ENCODE peak calls at places on chromosome 4, in four cellular contexts. W is astrocyte of the spinal cord, J is pancreas, P is coronary artery. X is an unnamed sample.

GRCh38 chr4:187606581-187606980 is 389.0 kb upstream of the ZFP42 start:
- DNase-seq in J (no peak), W (peak), P (no peak), X (peak)

GRCh38 chr4:8582941-8583654 is 2.9 kb downstream of the GPR78 start:
- DNase-seq in P (peak), W (no peak), J (peak), X (no peak)

GRCh38 chr4:53781614-53782467 is 190.6 kb upstream of the LNX1 start:
- DNase-seq in J (no peak), P (no peak), W (peak), X (no peak)

GRCh38 chr4:43754566-43754965 is 694.0 kb downstream of the KCTD8 start:
- DNase-seq in W (no peak), J (no peak), P (no peak), X (no peak)

GRCh38 chr4:40333921-40334352 is 1.2 kb upstream of the CHRNA9 start:
- DNase-seq in W (peak), P (no peak), J (no peak), X (peak)

GRCh38 chr4:112817933-112818921 is 181.3 kb downstream of the LARP7 start:
- DNase-seq in W (peak), J (peak), P (peak), X (peak)

GRCh38 chr4:87268401-87268800 is 48.0 kb upstream of the KLHL8 start:
- DNase-seq in P (no peak), J (no peak), W (no peak), X (no peak)

GRCh38 chr4:147616849-147617172 is 386 bp upstream of the TMEM184C start:
- DNase-seq in P (no peak), J (no peak), W (no peak), X (no peak)

GRCh38 chr4:45317739-45318138 is 591.4 kb upstream of the GNPDA2 start:
- DNase-seq in P (no peak), W (no peak), J (no peak), X (no peak)

GRCh38 chr4:45316257-45316656 is 589.9 kb upstream of the GNPDA2 start:
- DNase-seq in W (no peak), J (no peak), P (no peak), X (no peak)

GRCh38 chr4:45317276-45317675 is 590.9 kb upstream of the GNPDA2 start:
- DNase-seq in P (no peak), W (peak), J (no peak), X (no peak)
- H3K4me3 ChIP-seq in P (peak), W (no peak), J (no peak), X (no peak)

DNA sequence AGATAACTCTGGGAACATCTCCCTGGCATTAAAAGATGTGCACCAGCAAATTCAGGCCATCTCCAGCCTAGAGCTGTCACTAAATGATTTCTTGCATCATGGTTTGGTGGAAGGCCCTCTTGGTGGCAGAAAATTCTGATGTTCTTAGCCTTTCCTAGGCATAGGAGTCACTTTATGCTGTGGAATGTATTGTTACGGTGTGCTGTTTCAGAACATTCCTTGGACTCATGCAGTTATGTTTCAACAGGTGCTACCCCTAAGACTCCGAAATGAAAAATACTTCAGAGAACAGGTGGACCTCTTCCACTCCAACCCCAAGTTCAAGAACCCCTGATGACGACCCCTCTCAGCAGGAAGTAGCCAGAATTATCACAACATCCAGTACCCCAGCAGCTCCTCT is 20.3 kb upstream of the PAPSS1 start:
- DNase-seq in P (no peak), W (peak), J (no peak), X (no peak)
- TF ChIP-seq CTCF in P (no peak), W (peak), J (no peak), X (no peak)

GRCh38 chr4:123121241-123121907 is 199.0 kb upstream of the NUDT6 start:
- DNase-seq in P (no peak), W (peak), J (no peak), X (peak)
- H3K4me3 ChIP-seq in P (no peak), W (no peak), J (no peak), X (no peak)

GRCh38 chr4:36386691-36387090 is 105.3 kb downstream of the DTHD1 start:
- DNase-seq in P (no peak), J (no peak), W (no peak), X (no peak)
- TF ChIP-seq CTCF in P (no peak), J (no peak), W (no peak), X (no peak)

GRCh38 chr4:15410750-15411149 is 17.1 kb upstream of the C1QTNF7 start:
- DNase-seq in J (no peak), W (no peak), P (no peak), X (no peak)
- H3K4me3 ChIP-seq in J (no peak), W (no peak), P (no peak), X (no peak)

X was measured in foreskin fibroblast.